ENCODE peak calls at places on chromosomes 11 and 22, in seven cellular contexts. G is neuronal stem cell, K is H9, A is mesendoderm, J is IMR-90, Z is H1, Y is mesenchymal stem cell. F is an unnamed sample.

GRCh38 chr11:69599502-69599901 is 41.5 kb upstream of the CCND1 start:
- DNase-seq in K (no peak), Y (no peak), Z (no peak), A (no peak), G (no peak), J (no peak), F (no peak)

GRCh38 chr11:10118830-10119229 is 175.2 kb downstream of the SBF2 start:
- DNase-seq in Z (no peak), Y (no peak), A (no peak), G (no peak), J (no peak), K (no peak), F (no peak)

GRCh38 chr11:90845126-90845525 is 622.3 kb upstream of the CHORDC1 start:
- DNase-seq in J (no peak), Z (no peak), Y (no peak), A (no peak), G (no peak), K (no peak), F (peak)

GRCh38 chr22:19443544-19444211 is 3.8 kb downstream of the C22orf39 start:
- DNase-seq in K (no peak), Y (no peak), G (no peak), Z (no peak), A (no peak), J (no peak), F (no peak)

GRCh38 chr11:72026029-72026428 is 27.3 kb downstream of the IL18BP start:
- DNase-seq in Z (no peak), G (no peak), Y (no peak), A (no peak), K (no peak), J (no peak), F (no peak)

GRCh38 chr11:113519989-113520613 is 44.9 kb upstream of the DRD2 start:
- DNase-seq in G (no peak), J (no peak), Z (no peak), Y (no peak), A (no peak), K (no peak), F (no peak)

GRCh38 chr11:66017354-66017753 is 5.5 kb downstream of the CST6 start:
- DNase-seq in G (no peak), J (no peak), A (no peak), K (no peak), Z (no peak), Y (no peak), F (no peak)

GRCh38 chr22:30221121-30221992 is 25.2 kb downstream of the LIF start:
- DNase-seq in Y (no peak), J (no peak), Z (no peak), A (no peak), G (no peak), K (no peak), F (no peak)

GRCh38 chr11:123258877-123259276 is 63.8 kb upstream of the CLMP start:
- DNase-seq in A (no peak), Y (no peak), Z (no peak), K (no peak), G (no peak), J (no peak), F (no peak)
- H4K8ac ChIP-seq in A (no peak), Y (no peak), Z (no peak), K (no peak), G (no peak), J (no peak), F (no peak)

DNA sequence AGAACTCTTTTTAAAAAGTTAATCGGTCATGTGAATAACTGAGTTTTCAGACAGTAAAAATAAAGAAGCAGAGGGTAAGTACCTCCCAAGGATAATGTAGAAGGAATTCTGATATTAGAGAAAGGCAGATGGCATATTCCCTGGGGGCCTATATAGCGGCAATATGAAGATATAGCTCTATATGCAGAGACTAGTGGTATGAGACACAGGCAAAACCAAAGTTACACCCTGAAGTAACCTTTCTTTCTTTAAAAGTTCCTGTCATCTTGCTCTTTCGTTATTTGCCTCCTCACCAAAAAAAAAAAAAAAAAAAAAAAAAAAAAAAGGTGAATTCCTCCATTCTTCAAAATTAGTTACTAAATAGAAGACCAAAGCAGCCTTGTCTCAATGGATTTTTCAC is 76.2 kb upstream of the ARHGAP32 start:
- DNase-seq in K (no peak), Y (no peak), J (no peak), Z (no peak), A (no peak), G (no peak), F (no peak)
- H3K23ac ChIP-seq in K (no peak), Y (no peak), J (no peak), Z (no peak), A (no peak), G (no peak), F (no peak)

GRCh38 chr11:1139441-1140066 is 18.2 kb upstream of the MUC5AC start:
- DNase-seq in A (no peak), Y (peak), G (no peak), J (peak), K (no peak), Z (no peak), F (no peak)

GRCh38 chr11:1140642-1141490 is 16.9 kb upstream of the MUC5AC start:
- DNase-seq in K (no peak), A (no peak), G (no peak), J (no peak), Y (no peak), Z (no peak), F (no peak)

GRCh38 chr11:1134848-1135445 is 22.8 kb upstream of the MUC5AC start:
- DNase-seq in J (no peak), Y (no peak), Z (no peak), G (no peak), K (no peak), A (no peak), F (no peak)

DNA sequence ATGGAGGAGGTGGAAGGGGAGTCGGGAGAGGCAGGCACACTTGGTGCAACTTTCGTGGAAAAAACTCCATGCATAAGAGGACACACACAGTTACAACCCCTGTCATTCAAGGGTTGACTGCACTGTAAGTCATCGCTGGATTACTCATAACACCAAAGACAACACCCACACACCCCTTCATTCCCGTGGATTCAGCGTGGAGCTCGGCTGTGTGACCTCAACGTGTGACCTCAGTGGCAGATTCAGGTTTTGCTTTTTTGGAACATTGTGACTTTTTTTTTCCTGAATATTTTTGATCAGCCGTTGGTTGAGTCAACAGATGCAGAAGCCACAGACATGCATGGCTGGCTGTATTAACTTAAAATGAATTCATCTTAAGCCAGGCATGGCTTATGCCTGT is 19.7 kb upstream of the MUC5AC start:
- DNase-seq in K (no peak), Y (no peak), J (peak), G (no peak), A (no peak), Z (no peak), F (no peak)
- H4K8ac ChIP-seq in K (no peak), Y (no peak), J (peak), G (no peak), A (no peak), Z (no peak), F (no peak)

DNA sequence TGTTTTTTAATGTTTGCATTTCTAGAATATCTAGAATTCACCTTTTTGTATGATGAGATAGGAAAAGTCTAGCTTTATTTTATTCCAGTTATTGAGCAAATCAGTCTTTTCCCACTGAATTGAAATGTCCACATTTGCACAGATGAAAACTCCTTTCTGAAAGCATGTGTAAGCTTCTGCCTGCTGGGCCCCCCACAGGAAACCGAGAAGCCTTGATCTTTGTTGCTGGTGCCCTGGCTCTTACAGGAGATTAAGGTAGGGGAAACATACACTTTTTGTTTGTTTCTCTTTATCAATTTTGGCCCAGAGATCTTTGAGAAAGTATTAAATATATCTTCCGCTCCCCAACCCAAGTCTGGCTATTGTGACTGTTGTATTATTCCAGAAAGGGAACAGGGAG is 87.2 kb upstream of the GNAZ start:
- DNase-seq in K (no peak), Z (no peak), A (no peak), Y (no peak), J (no peak), G (no peak), F (no peak)
- H3K23ac ChIP-seq in K (no peak), Z (no peak), A (no peak), Y (no peak), J (no peak), G (no peak), F (no peak)

GRCh38 chr11:12090761-12091261 is 19.6 kb upstream of the MICAL2 start:
- DNase-seq in A (peak), K (no peak), Y (no peak), J (no peak), Z (no peak), G (no peak), F (peak)

GRCh38 chr11:12091957-12092558 is 18.3 kb upstream of the MICAL2 start:
- DNase-seq in Z (no peak), K (no peak), J (no peak), G (no peak), A (peak), Y (no peak), F (no peak)

GRCh38 chr11:12090061-12090572 is 20.3 kb upstream of the MICAL2 start:
- DNase-seq in Z (no peak), J (peak), A (peak), G (no peak), K (no peak), Y (no peak), F (peak)

GRCh38 chr11:12094872-12095800 is 15.3 kb upstream of the MICAL2 start:
- DNase-seq in G (no peak), Z (no peak), A (peak), K (no peak), Y (no peak), J (no peak), F (peak)

GRCh38 chr11:12092714-12093113 is 17.7 kb upstream of the MICAL2 start:
- DNase-seq in A (peak), Z (no peak), Y (no peak), K (peak), G (no peak), J (no peak), F (no peak)
- H4K8ac ChIP-seq in A (no peak), Z (no peak), Y (no peak), K (no peak), G (no peak), J (peak), F (no peak)

DNA sequence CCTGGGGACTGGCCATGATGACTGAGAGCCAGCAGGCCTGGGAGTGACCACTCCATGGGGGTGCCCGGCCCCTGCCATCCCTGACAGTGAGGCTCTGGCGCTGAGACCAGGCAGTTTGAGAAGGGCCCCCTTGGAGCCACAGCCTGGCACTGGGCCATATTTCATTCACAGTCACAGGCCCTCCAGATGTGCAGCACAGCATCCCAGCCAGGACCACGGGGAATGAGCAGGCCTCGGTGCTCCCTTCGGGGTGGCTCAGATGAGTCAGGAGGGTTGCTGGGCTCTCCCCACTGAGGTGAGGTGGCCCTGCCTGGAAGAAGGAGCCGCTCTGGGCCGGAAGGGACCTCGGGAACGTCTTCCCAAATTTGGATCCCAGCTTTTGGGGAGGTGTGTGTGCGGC is 53.0 kb downstream of the GRAMD4 start:
- DNase-seq in A (no peak), J (no peak), G (no peak), Y (no peak), Z (no peak), K (no peak), F (peak)
- H3K23ac ChIP-seq in A (no peak), J (no peak), G (no peak), Y (no peak), Z (no peak), K (no peak), F (no peak)

GRCh38 chr11:3035333-3035732 is 21.9 kb downstream of the CARS1 start:
- DNase-seq in G (no peak), Y (no peak), J (no peak), A (no peak), K (no peak), Z (no peak), F (no peak)

GRCh38 chr11:3037945-3038271 is 19.3 kb downstream of the CARS1 start:
- DNase-seq in A (no peak), K (no peak), G (no peak), J (no peak), Y (no peak), Z (no peak), F (no peak)

GRCh38 chr11:3040881-3041280 is 16.3 kb downstream of the CARS1 start:
- DNase-seq in Y (no peak), J (no peak), A (no peak), G (no peak), Z (no peak), K (no peak), F (peak)

GRCh38 chr11:3037041-3037944 is 19.9 kb downstream of the CARS1 start:
- DNase-seq in A (peak), J (peak), Z (peak), Y (peak), G (peak), K (peak), F (peak)

GRCh38 chr11:3036419-3036818 is 20.8 kb downstream of the CARS1 start:
- DNase-seq in A (no peak), K (no peak), J (no peak), Y (no peak), Z (no peak), G (no peak), F (no peak)
- H4K8ac ChIP-seq in A (no peak), K (no peak), J (no peak), Y (no peak), Z (no peak), G (no peak), F (no peak)

GRCh38 chr22:37390075-37390474 is 37.2 kb downstream of the ELFN2 start:
- DNase-seq in Z (no peak), K (no peak), A (no peak), J (no peak), Y (no peak), G (no peak), F (no peak)
- H3K23ac ChIP-seq in Z (no peak), K (no peak), A (no peak), J (no peak), Y (no peak), G (no peak), F (no peak)